ENCODE peak calls at places on chromosome 9, in nine cellular contexts. One of them, this sample, is unnamed.

GRCh38 chr9:18255747-18256146 is 218.2 kb upstream of the ADAMTSL1 start:
- DNase-seq in OCI-LY7: no peak
- DNase-seq in stimulated activated CD4-positive, alpha-beta T cell treated with anti-CD3 and anti-CD28 coated beads, Interleukin-4, amount 100 ng/mL, for 4 hours: no peak
- DNase-seq in heart right ventricle: no peak
- DNase-seq in HT-29: no peak
- DNase-seq in NCI-H187: no peak
- DNase-seq in cardiac muscle cell: no peak
- DNase-seq in GM06990: no peak
- DNase-seq in skeletal muscle cell: no peak
- DNase-seq in this sample: no peak

GRCh38 chr9:132826131-132826530 is 52.0 kb downstream of the AK8 start:
- DNase-seq in heart right ventricle: no peak
- DNase-seq in skeletal muscle cell: no peak
- DNase-seq in HT-29: no peak
- DNase-seq in NCI-H187: no peak
- DNase-seq in cardiac muscle cell: no peak
- DNase-seq in stimulated activated CD4-positive, alpha-beta T cell treated with anti-CD3 and anti-CD28 coated beads, Interleukin-4, amount 100 ng/mL, for 4 hours: no peak
- DNase-seq in GM06990: no peak
- DNase-seq in OCI-LY7: no peak
- DNase-seq in this sample: no peak

GRCh38 chr9:116756995-116757394 is 69.9 kb downstream of the TRIM32 start:
- DNase-seq in stimulated activated CD4-positive, alpha-beta T cell treated with anti-CD3 and anti-CD28 coated beads, Interleukin-4, amount 100 ng/mL, for 4 hours: no peak
- DNase-seq in heart right ventricle: no peak
- DNase-seq in cardiac muscle cell: no peak
- DNase-seq in HT-29: no peak
- DNase-seq in NCI-H187: no peak
- DNase-seq in skeletal muscle cell: no peak
- DNase-seq in OCI-LY7: no peak
- DNase-seq in GM06990: no peak
- DNase-seq in this sample: no peak

GRCh38 chr9:137484551-137485315 is 25.6 kb upstream of the NSMF start:
- DNase-seq in stimulated activated CD4-positive, alpha-beta T cell treated with anti-CD3 and anti-CD28 coated beads, Interleukin-4, amount 100 ng/mL, for 4 hours: no peak
- DNase-seq in heart right ventricle: no peak
- DNase-seq in HT-29: no peak
- DNase-seq in skeletal muscle cell: no peak
- DNase-seq in cardiac muscle cell: no peak
- DNase-seq in GM06990: no peak
- DNase-seq in OCI-LY7: no peak
- DNase-seq in NCI-H187: no peak
- DNase-seq in this sample: no peak

GRCh38 chr9:2771661-2772060 is 54.4 kb downstream of the KCNV2 start:
- DNase-seq in skeletal muscle cell: peak; percentile 50
- DNase-seq in NCI-H187: no peak
- DNase-seq in GM06990: no peak
- DNase-seq in heart right ventricle: no peak
- DNase-seq in cardiac muscle cell: no peak
- DNase-seq in stimulated activated CD4-positive, alpha-beta T cell treated with anti-CD3 and anti-CD28 coated beads, Interleukin-4, amount 100 ng/mL, for 4 hours: no peak
- DNase-seq in HT-29: no peak
- DNase-seq in OCI-LY7: no peak
- DNase-seq in this sample: no peak

GRCh38 chr9:33649463-33649862 is 125.4 kb downstream of the ANKRD18B start:
- DNase-seq in NCI-H187: no peak
- DNase-seq in GM06990: no peak
- DNase-seq in HT-29: no peak
- DNase-seq in heart right ventricle: no peak
- DNase-seq in cardiac muscle cell: no peak
- DNase-seq in stimulated activated CD4-positive, alpha-beta T cell treated with anti-CD3 and anti-CD28 coated beads, Interleukin-4, amount 100 ng/mL, for 4 hours: no peak
- DNase-seq in OCI-LY7: no peak
- DNase-seq in skeletal muscle cell: no peak
- DNase-seq in this sample: no peak

GRCh38 chr9:120729796-120730195 is 15.5 kb upstream of the MEGF9 start:
- DNase-seq in NCI-H187: no peak
- DNase-seq in cardiac muscle cell: no peak
- DNase-seq in HT-29: no peak
- DNase-seq in heart right ventricle: no peak
- DNase-seq in skeletal muscle cell: no peak
- DNase-seq in stimulated activated CD4-positive, alpha-beta T cell treated with anti-CD3 and anti-CD28 coated beads, Interleukin-4, amount 100 ng/mL, for 4 hours: no peak
- DNase-seq in OCI-LY7: peak; percentile 14
- DNase-seq in GM06990: no peak
- DNase-seq in this sample: no peak

GRCh38 chr9:8649157-8649556 is 849.6 kb upstream of the DMAC1 start:
- DNase-seq in heart right ventricle: no peak
- DNase-seq in cardiac muscle cell: no peak
- DNase-seq in NCI-H187: no peak
- DNase-seq in skeletal muscle cell: no peak
- DNase-seq in OCI-LY7: no peak
- DNase-seq in stimulated activated CD4-positive, alpha-beta T cell treated with anti-CD3 and anti-CD28 coated beads, Interleukin-4, amount 100 ng/mL, for 4 hours: no peak
- DNase-seq in HT-29: no peak
- DNase-seq in GM06990: no peak
- DNase-seq in this sample: no peak

GRCh38 chr9:94870793-94871558 is 144.5 kb downstream of the AOPEP start:
- DNase-seq in heart right ventricle: peak; percentile 49
- DNase-seq in NCI-H187: no peak
- DNase-seq in cardiac muscle cell: no peak
- DNase-seq in stimulated activated CD4-positive, alpha-beta T cell treated with anti-CD3 and anti-CD28 coated beads, Interleukin-4, amount 100 ng/mL, for 4 hours: no peak
- DNase-seq in OCI-LY7: no peak
- DNase-seq in GM06990: no peak
- DNase-seq in HT-29: no peak
- DNase-seq in skeletal muscle cell: no peak
- DNase-seq in this sample: peak; percentile 84

GRCh38 chr9:115350548-115350947 is 232.6 kb upstream of the TNC start:
- DNase-seq in HT-29: no peak
- DNase-seq in skeletal muscle cell: no peak
- DNase-seq in stimulated activated CD4-positive, alpha-beta T cell treated with anti-CD3 and anti-CD28 coated beads, Interleukin-4, amount 100 ng/mL, for 4 hours: no peak
- DNase-seq in GM06990: no peak
- DNase-seq in cardiac muscle cell: no peak
- DNase-seq in NCI-H187: no peak
- DNase-seq in heart right ventricle: no peak
- DNase-seq in OCI-LY7: no peak
- DNase-seq in this sample: no peak

GRCh38 chr9:87395804-87396458 is 101.7 kb upstream of the DAPK1 start:
- DNase-seq in cardiac muscle cell: no peak
- DNase-seq in GM06990: no peak
- DNase-seq in OCI-LY7: no peak
- DNase-seq in heart right ventricle: no peak
- DNase-seq in HT-29: peak; percentile 82
- DNase-seq in stimulated activated CD4-positive, alpha-beta T cell treated with anti-CD3 and anti-CD28 coated beads, Interleukin-4, amount 100 ng/mL, for 4 hours: no peak
- DNase-seq in NCI-H187: no peak
- DNase-seq in skeletal muscle cell: no peak
- DNase-seq in this sample: peak; percentile 39